ENCODE peak calls at places on chromosomes 1 and 21, in nine cellular contexts. T, H, U, Y, W, M, J, A and L are unnamed samples.

GRCh38 chr1:20107351-20107750 is 12.0 kb downstream of the PLA2G2D start:
- DNase-seq in T (no peak), U (no peak), Y (no peak), H (no peak), A (no peak), M (no peak), W (no peak), J (no peak), L (no peak)

GRCh38 chr1:159881930-159882839 is 17.8 kb downstream of the CFAP45 start:
- DNase-seq in T (peak; percentile 82), M (peak; percentile 99), H (no peak), U (peak; percentile 97), J (no peak), Y (no peak), A (peak; percentile 90), W (peak; percentile 83), L (peak; percentile 42)

GRCh38 chr21:28442624-28443023 is 550.1 kb downstream of the LTN1 start:
- DNase-seq in W (no peak), T (no peak), A (peak; percentile 91), J (no peak), Y (no peak), H (no peak), U (no peak), M (peak; percentile 82), L (no peak)

GRCh38 chr1:191343816-191344215 is 814.4 kb upstream of the RGS18 start:
- DNase-seq in H (no peak), Y (no peak), W (no peak), J (no peak), T (no peak), M (peak; percentile 61), A (no peak), U (no peak), L (no peak)

GRCh38 chr1:151314137-151314875 is 12.9 kb downstream of the PI4KB start:
- DNase-seq in U (peak; percentile 55), M (peak; percentile 60), J (peak; percentile 91), Y (no peak), A (peak; percentile 82), H (peak; percentile 87), T (no peak), W (peak; percentile 85), L (no peak)

GRCh38 chr1:166170075-166170474 is 3.3 kb upstream of the FAM78B start:
- DNase-seq in J (no peak), W (no peak), Y (no peak), U (no peak), A (no peak), T (peak; percentile 28), H (no peak), M (no peak), L (no peak)

GRCh38 chr1:57996400-57996799 is 550.1 kb downstream of the OMA1 start:
- DNase-seq in T (no peak), H (no peak), U (no peak), A (no peak), Y (no peak), M (no peak), W (no peak), J (no peak), L (no peak)

GRCh38 chr1:221643404-221644175 is 98.3 kb downstream of the DUSP10 start:
- DNase-seq in Y (no peak), J (no peak), W (no peak), M (no peak), U (no peak), A (no peak), T (no peak), H (no peak), L (no peak)

GRCh38 chr1:67350783-67351182 is 43.1 kb downstream of the IL12RB2 start:
- DNase-seq in W (no peak), T (no peak), A (no peak), U (no peak), Y (no peak), H (no peak), M (no peak), J (no peak), L (no peak)

GRCh38 chr1:22889213-22889827 is 83.3 kb downstream of the LACTBL1 start:
- DNase-seq in M (peak; percentile 50), Y (peak; percentile 9), A (peak; percentile 25), H (no peak), T (no peak), U (no peak), J (peak; percentile 2), W (peak; percentile 2), L (no peak)

GRCh38 chr1:227808566-227808965 is 6.9 kb upstream of the PRSS38 start:
- DNase-seq in T (no peak), A (peak; percentile 89), U (no peak), M (no peak), Y (no peak), J (no peak), H (no peak), W (no peak), L (no peak)

GRCh38 chr1:230137328-230137815 is 70.3 kb downstream of the GALNT2 start:
- DNase-seq in J (no peak), A (peak; percentile 42), Y (no peak), M (no peak), T (no peak), H (no peak), U (no peak), W (no peak), L (no peak)

GRCh38 chr1:232183802-232184201 is 446.1 kb downstream of the SIPA1L2 start:
- DNase-seq in J (no peak), H (no peak), U (no peak), A (no peak), Y (no peak), W (no peak), T (no peak), M (no peak), L (no peak)

GRCh38 chr1:223405507-223405906 is 12.3 kb downstream of the CCDC185 start:
- DNase-seq in H (no peak), W (no peak), J (no peak), U (no peak), A (no peak), Y (no peak), T (no peak), M (no peak), L (no peak)

GRCh38 chr1:233444484-233444883 is 117.0 kb downstream of the MAP3K21 start:
- DNase-seq in A (no peak), U (no peak), W (no peak), Y (no peak), M (no peak), H (no peak), J (no peak), T (no peak), L (no peak)

GRCh38 chr1:1182491-1183220 is 9.0 kb downstream of the TTLL10 start:
- DNase-seq in T (no peak), H (no peak), U (peak; percentile 7), A (no peak), J (no peak), W (peak; percentile 46), M (no peak), Y (no peak), L (no peak)

GRCh38 chr21:22791376-22791775 is 1793.2 kb downstream of the NCAM2 start:
- DNase-seq in W (no peak), T (no peak), H (no peak), A (no peak), Y (no peak), U (no peak), J (no peak), M (no peak), L (no peak)

GRCh38 chr1:68174173-68175113 is 57.9 kb downstream of the WLS start:
- DNase-seq in U (peak; percentile 61), Y (no peak), T (peak; percentile 66), W (no peak), M (peak; percentile 93), A (peak; percentile 95), H (peak; percentile 32), J (no peak), L (no peak)

GRCh38 chr1:113140588-113141446 is 67.8 kb downstream of the LRIG2 start:
- DNase-seq in M (peak; percentile 57), U (peak; percentile 73), W (no peak), H (peak; percentile 34), A (peak; percentile 60), T (peak; percentile 62), J (peak; percentile 61), Y (peak; percentile 6), L (peak; percentile 30)

GRCh38 chr1:67029472-67029871 is 24.5 kb downstream of the SLC35D1 start:
- DNase-seq in U (no peak), A (no peak), M (no peak), J (no peak), T (no peak), H (no peak), W (no peak), Y (no peak), L (no peak)

GRCh38 chr1:158999301-159000069 is 10.2 kb upstream of the IFI16 start:
- DNase-seq in U (peak; percentile 57), W (peak; percentile 73), J (peak; percentile 92), T (peak; percentile 63), A (peak; percentile 98), H (peak; percentile 75), Y (no peak), M (peak; percentile 96), L (no peak)

GRCh38 chr1:36553591-36554417 is 71.1 kb upstream of the CSF3R start:
- DNase-seq in M (peak; percentile 34), H (peak; percentile 32), A (no peak), Y (peak; percentile 26), J (peak; percentile 4), W (peak; percentile 80), U (peak; percentile 44), T (peak; percentile 67), L (peak; percentile 65)

GRCh38 chr1:234782057-234782800 is 172.3 kb upstream of the IRF2BP2 start:
- DNase-seq in Y (no peak), J (no peak), H (no peak), T (no peak), A (peak; percentile 35), U (no peak), W (no peak), M (peak; percentile 14), L (no peak)

GRCh38 chr1:221462345-221462744 is 279.5 kb downstream of the DUSP10 start:
- DNase-seq in W (no peak), J (no peak), U (no peak), A (peak; percentile 74), T (no peak), Y (no peak), M (no peak), H (no peak), L (no peak)

GRCh38 chr1:15858069-15858670 is 10.7 kb downstream of the SPEN start:
- DNase-seq in M (no peak), W (no peak), U (no peak), H (no peak), A (no peak), T (no peak), Y (no peak), J (no peak), L (no peak)

GRCh38 chr21:43598416-43599120 is 60.7 kb downstream of the HSF2BP start:
- DNase-seq in H (no peak), T (no peak), J (no peak), M (peak; percentile 92), W (no peak), U (no peak), Y (no peak), A (peak; percentile 75), L (no peak)

GRCh38 chr1:48005254-48006162 is 8.3 kb upstream of the TRABD2B start:
- DNase-seq in T (no peak), Y (no peak), H (no peak), W (no peak), J (no peak), M (peak; percentile 69), A (no peak), U (no peak), L (no peak)

GRCh38 chr1:201400257-201401230 is 1.4 kb upstream of the LAD1 start:
- DNase-seq in M (no peak), W (no peak), Y (no peak), A (no peak), T (peak; percentile 74), J (no peak), U (no peak), H (no peak), L (no peak)

GRCh38 chr1:7149080-7149838 is 364.0 kb downstream of the CAMTA1 start:
- DNase-seq in T (peak; percentile 75), U (no peak), Y (no peak), H (no peak), A (no peak), J (no peak), W (peak; percentile 87), M (peak; percentile 16), L (no peak)

GRCh38 chr21:43271452-43272020 is 102.7 kb downstream of the CRYAA start:
- DNase-seq in M (no peak), A (no peak), J (no peak), H (no peak), T (no peak), U (no peak), Y (no peak), W (peak; percentile 31), L (no peak)

GRCh38 chr1:54342764-54343687 is 63.2 kb downstream of the SSBP3 start:
- DNase-seq in U (no peak), A (no peak), W (peak; percentile 21), T (no peak), M (no peak), J (peak; percentile 28), H (peak; percentile 54), Y (no peak), L (no peak)